ENCODE peak calls at places on chromosomes 3 and 15, in four cellular contexts. V is Caco-2; Y is CD4-positive, alpha-beta T cell; P is NB4. R is an unnamed sample.

GRCh38 chr3:180416111-180416541 is 185.8 kb upstream of the TTC14 start:
- DNase-seq in V (no peak), Y (no peak), P (no peak), R (no peak)

GRCh38 chr3:23615068-23615467 is 190.7 kb upstream of the UBE2E1 start:
- DNase-seq in V (no peak), Y (no peak), P (peak; percentile 6), R (no peak)

GRCh38 chr3:196431193-196432136 is 762 bp downstream of the UBXN7 start:
- DNase-seq in V (peak; percentile 56), Y (peak; percentile 12), P (peak; percentile 63), R (peak; percentile 32)

GRCh38 chr3:129592362-129593150 is 13.9 kb downstream of the PLXND1 start:
- DNase-seq in V (no peak), Y (no peak), P (peak; percentile 92), R (no peak)

GRCh38 chr3:42473083-42473932 is 29.1 kb upstream of the VIPR1 start:
- DNase-seq in V (no peak), Y (no peak), P (no peak), R (no peak)

GRCh38 chr3:7734456-7734855 is 767.2 kb upstream of the LMCD1 start:
- DNase-seq in V (no peak), Y (no peak), P (no peak), R (no peak)

GRCh38 chr15:82312611-82313349 is 36.5 kb downstream of the GOLGA6L10 start:
- DNase-seq in V (no peak), Y (no peak), P (no peak), R (no peak)

GRCh38 chr3:61612211-61612995 is 51.0 kb downstream of the PTPRG start:
- DNase-seq in V (peak; percentile 63), Y (no peak), P (no peak), R (no peak)

GRCh38 chr15:77266708-77267387 is 153.1 kb downstream of the PEAK1 start:
- DNase-seq in V (no peak), Y (no peak), P (no peak), R (no peak)

GRCh38 chr3:193884652-193885051 is 251.3 kb upstream of the HES1 start:
- DNase-seq in V (no peak), Y (no peak), P (no peak), R (no peak)
- TF ChIP-seq CTCF in V (no peak), Y (no peak), P (no peak), R (no peak)

GRCh38 chr3:157088506-157089454 is 71.2 kb downstream of the CCNL1 start:
- DNase-seq in V (peak; percentile 97), Y (peak; percentile 90), P (peak; percentile 93), R (peak; percentile 89)
- TF ChIP-seq CTCF in V (no peak), Y (peak; percentile 14), P (no peak), R (peak; percentile 16)

DNA sequence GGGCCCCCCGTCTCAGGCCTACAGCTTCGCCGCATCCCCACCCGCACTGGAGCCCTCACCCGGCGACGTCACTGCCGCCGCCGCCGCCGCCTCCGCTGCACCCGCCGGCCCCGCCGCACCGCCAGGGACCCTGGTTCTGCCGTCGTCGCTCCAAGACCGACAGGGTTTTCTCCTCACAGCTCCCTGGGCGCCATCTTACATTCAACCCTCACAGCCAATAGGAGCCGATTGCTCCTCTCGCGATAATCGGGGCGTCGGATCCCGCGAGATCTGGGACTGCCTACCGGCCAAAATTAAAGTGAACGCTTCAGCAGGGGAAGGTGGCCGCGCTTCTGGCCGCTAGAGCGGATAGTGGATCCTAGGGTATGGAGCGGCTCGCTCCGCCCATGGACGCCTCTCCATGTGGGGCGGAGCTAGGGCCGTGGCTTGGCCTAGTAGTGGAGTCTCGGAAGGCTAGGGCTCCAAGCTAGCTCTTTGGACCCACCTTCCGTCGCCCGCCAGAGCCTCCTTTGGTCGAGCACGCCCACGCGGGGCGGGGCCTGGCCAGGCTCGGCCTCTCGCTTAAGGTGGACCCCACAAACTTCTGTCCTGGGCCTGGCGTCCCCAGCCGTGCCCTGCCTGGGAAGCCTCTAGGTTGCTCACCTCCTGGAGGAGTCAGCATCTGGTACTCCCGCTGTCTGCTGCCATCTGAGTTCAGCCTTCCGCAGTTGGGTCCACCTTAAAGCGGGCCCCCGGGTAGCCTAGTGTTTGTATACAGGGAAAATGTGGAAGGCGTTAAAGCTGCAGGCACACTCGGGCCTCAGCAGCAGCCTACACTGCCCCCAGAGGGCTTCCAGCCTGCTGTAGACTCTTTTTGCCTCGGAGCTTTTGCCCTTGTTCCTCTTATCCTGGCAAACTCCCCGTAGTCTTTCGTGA is at the start of gene QRICH1:
- DNase-seq in V (peak; percentile 97), Y (peak; percentile 94), P (peak; percentile 97), R (peak; percentile 95)
- TF ChIP-seq CTCF in V (peak; percentile 33), Y (peak; percentile 57), P (peak; percentile 68), R (peak; percentile 57)

DNA sequence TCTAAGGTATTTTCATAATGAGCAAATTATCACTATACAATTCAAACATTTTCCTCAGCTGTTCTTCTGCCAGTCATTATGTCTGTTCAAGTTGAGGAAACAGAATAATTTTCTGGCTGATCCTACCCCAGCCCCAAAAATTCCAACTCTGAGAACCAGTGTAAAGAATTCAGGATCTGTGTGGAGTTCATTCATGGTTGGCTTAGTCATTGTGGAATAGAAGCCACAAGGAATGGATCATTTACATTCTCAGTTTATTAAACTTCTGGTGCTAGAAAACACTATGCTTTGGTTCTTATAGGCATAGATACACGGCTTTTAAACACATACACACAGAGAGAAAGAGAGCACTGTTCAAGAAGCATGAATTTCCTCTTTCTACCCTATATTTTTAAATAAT is 134.6 kb downstream of the CMSS1 start:
- DNase-seq in V (no peak), Y (no peak), P (no peak), R (no peak)
- TF ChIP-seq CTCF in V (no peak), Y (no peak), P (no peak), R (no peak)

DNA sequence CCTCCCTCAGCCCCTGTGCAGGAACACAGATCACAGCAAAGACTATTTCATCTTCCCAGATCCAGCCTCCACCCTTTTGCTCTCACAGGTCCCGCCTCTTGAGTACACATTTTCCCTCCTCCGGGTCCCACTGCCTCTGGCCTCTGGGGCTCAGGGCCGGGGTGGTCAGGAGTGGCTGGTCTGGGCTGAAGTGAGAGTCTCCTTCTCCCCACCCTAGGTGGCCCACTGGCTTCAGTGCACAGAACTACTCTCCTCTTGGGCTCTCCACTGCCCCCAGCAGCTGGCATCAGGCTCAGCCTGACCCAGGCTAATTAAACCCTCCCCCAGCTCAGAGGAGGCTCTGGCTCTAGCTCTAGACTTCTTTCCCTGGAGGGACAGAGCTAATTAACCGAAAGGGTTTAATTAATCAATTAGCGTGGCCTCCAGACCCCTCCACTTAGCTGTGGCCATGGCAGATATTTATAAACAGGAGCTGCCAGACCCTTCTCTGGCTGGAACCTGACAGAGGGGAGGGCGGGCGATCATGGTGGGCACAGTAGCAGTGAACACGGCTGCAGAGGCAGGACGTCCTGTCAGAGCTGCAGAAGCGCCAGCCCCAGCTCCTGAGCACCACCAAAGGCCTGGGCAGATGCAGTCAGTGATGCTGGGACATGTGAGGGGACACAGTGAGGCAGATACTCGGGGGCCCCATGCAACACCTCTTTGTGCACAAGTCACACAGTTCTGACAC is 15.1 kb downstream of the DUSP7 start:
- DNase-seq in V (no peak), Y (no peak), P (peak; percentile 42), R (no peak)
- TF ChIP-seq CTCF in V (no peak), Y (no peak), P (peak; percentile 38), R (no peak)

GRCh38 chr3:187708696-187709095 is 6.3 kb upstream of the RTP2 start:
- DNase-seq in V (no peak), Y (no peak), P (no peak), R (no peak)

GRCh38 chr3:187706966-187707365 is 4.6 kb upstream of the RTP2 start:
- DNase-seq in V (no peak), Y (no peak), P (no peak), R (no peak)

GRCh38 chr3:187705164-187705563 is 2.8 kb upstream of the RTP2 start:
- DNase-seq in V (no peak), Y (no peak), P (no peak), R (no peak)

GRCh38 chr3:187713504-187713903 is 11.1 kb upstream of the RTP2 start:
- DNase-seq in V (peak; percentile 10), Y (no peak), P (peak; percentile 51), R (no peak)

GRCh38 chr3:187709155-187709554 is 6.8 kb upstream of the RTP2 start:
- DNase-seq in V (no peak), Y (no peak), P (no peak), R (no peak)
- TF ChIP-seq CTCF in V (no peak), Y (no peak), P (peak; percentile 15), R (no peak)

DNA sequence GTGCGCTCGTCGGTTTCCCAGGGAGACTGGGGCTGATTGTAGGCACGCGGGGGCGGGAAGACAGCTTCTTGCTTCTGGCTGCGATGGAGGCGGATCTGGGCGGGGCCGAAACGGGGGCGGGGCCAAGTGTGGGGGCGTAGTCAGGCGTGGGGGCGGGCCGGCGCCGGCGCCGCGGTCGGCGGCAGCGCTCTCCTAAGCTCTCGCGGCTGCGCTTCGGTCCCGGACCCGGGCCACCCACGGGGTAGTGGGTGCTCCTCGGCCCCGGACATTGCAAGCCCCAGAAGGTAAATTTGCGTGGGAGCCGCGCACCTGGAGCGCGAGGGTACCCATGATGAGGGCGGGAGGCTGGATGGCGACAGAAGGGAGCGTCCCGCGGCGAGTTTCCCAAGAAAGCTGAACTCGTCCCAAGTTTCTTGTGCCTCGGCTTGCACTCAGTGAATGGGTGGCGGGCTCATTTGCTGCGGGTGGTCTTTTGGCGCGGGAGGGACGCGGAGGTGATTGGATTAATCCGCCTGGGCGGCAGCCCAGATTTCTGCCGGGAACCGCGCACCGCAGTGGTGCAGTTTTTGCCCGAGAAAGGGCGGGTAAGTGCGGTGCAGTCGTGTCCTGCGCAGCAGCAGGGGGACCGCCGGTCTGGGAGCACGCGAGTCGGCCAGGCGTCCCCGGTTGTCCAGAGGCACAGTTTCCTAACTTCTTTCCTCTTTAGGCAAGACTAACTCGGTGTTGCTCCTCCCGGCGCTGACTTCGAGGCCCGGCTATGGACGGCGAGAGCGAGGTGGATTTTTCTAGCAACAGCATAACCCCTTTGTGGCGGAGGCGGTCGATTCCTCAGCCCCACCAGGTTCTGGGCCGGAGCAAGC is at the start of gene ARHGEF26:
- DNase-seq in V (peak; percentile 92), Y (peak; percentile 60), P (peak; percentile 30), R (peak; percentile 28)
- TF ChIP-seq CTCF in V (no peak), Y (no peak), P (no peak), R (no peak)